ENCODE peak calls at places on chromosomes 4 and X, in eight cellular contexts. D is mammary epithelial cell, H is heart left ventricle, Y is heart right ventricle, R is RWPE1, E is GM23338, K is WTC11, V is mucosa of descending colon. Z is an unnamed sample.

GRCh38 chrX:53794181-53794580 is 107.7 kb upstream of the HUWE1 start:
- DNase-seq in D (no peak), H (no peak), Y (no peak), R (no peak), E (no peak), K (no peak), V (no peak), Z (no peak)

GRCh38 chr4:167550021-167550420 is 315.7 kb upstream of the SPOCK3 start:
- DNase-seq in D (no peak), H (no peak), Y (no peak), R (no peak), E (no peak), K (no peak), V (no peak), Z (no peak)

GRCh38 chr4:71188197-71188625 is 150.6 kb upstream of the SLC4A4 start:
- DNase-seq in D (no peak), H (no peak), Y (no peak), R (no peak), E (peak), K (no peak), V (no peak), Z (no peak)

GRCh38 chr4:121656269-121656641 is 40.5 kb downstream of the ANXA5 start:
- DNase-seq in D (peak), H (peak), Y (no peak), R (peak), E (peak), K (peak), V (no peak), Z (no peak)

GRCh38 chr4:90486346-90486745 is 359.2 kb downstream of the CCSER1 start:
- DNase-seq in D (peak), H (no peak), Y (no peak), R (no peak), E (no peak), K (no peak), V (no peak), Z (no peak)

GRCh38 chrX:3268804-3269203 is 77.6 kb downstream of the MXRA5 start:
- DNase-seq in D (peak), H (no peak), Y (no peak), R (peak), E (no peak), K (no peak), V (no peak), Z (no peak)

GRCh38 chr4:66404149-66404548 is 733.9 kb upstream of the EPHA5 start:
- DNase-seq in D (no peak), H (no peak), Y (no peak), R (no peak), E (no peak), K (no peak), V (no peak), Z (no peak)

GRCh38 chrX:15512401-15512965 is 11.9 kb downstream of the BMX start:
- DNase-seq in D (peak), H (no peak), Y (no peak), R (no peak), E (no peak), K (no peak), V (no peak), Z (no peak)

GRCh38 chrX:1249101-1249887 is 19.3 kb upstream of the CSF2RA start:
- DNase-seq in D (no peak), H (peak), Y (peak), R (no peak), E (peak), K (peak), V (peak), Z (peak)

GRCh38 chr4:177987896-177988295 is 545.7 kb upstream of the AGA start:
- DNase-seq in D (no peak), H (no peak), Y (no peak), R (no peak), E (peak), K (no peak), V (no peak), Z (no peak)

GRCh38 chr4:89929425-89930272 is 35.0 kb downstream of the MMRN1 start:
- DNase-seq in D (no peak), H (no peak), Y (no peak), R (no peak), E (no peak), K (no peak), V (no peak), Z (no peak)

GRCh38 chrX:37679888-37680287 is 5.7 kb upstream of the XK start:
- DNase-seq in D (no peak), H (no peak), Y (no peak), R (no peak), E (no peak), K (no peak), V (no peak), Z (no peak)

GRCh38 chr4:133149932-133150642 is 993 bp downstream of the PCDH10 start:
- DNase-seq in D (no peak), H (no peak), Y (no peak), R (no peak), E (peak), K (no peak), V (no peak), Z (peak)

GRCh38 chrX:150767475-150768131 is 74.4 kb downstream of the MTMR1 start:
- DNase-seq in D (peak), H (no peak), Y (no peak), R (peak), E (no peak), K (no peak), V (no peak), Z (no peak)

GRCh38 chr4:14025891-14026290 is 398.4 kb upstream of the BOD1L1 start:
- DNase-seq in D (no peak), H (no peak), Y (no peak), R (no peak), E (no peak), K (no peak), V (no peak), Z (no peak)

GRCh38 chr4:113683143-113683542 is 78.4 kb downstream of the CAMK2D start:
- DNase-seq in D (peak), H (no peak), Y (no peak), R (no peak), E (no peak), K (no peak), V (peak), Z (no peak)

GRCh38 chrX:10017866-10018265 is 50.7 kb downstream of the CLDN34 start:
- DNase-seq in D (peak), H (no peak), Y (no peak), R (peak), E (peak), K (no peak), V (no peak), Z (no peak)

DNA sequence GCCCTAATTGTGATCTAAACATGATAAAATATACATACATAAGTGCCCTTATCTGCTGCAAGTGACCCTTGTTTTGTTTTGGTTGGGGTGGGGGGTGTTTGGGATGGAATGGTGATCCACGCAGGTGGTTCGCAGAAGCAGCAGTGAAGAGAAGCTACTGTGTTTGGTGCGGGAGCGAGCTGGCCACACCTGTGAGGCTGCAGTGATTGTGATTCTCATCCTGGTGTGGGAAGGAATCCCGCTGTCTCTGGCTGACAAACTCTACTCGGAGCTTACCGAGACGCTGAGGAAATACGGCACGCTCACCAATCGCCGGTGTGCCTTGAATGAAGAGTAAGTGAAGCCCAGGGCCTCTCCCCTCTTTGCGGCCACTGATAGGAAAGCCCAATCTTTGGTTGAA is 96.8 kb downstream of the TET2 start:
- DNase-seq in D (no peak), H (no peak), Y (no peak), R (no peak), E (peak), K (no peak), V (no peak), Z (no peak)
- TF ChIP-seq CTCF in D (no peak), H (no peak), Y (no peak), R (no peak), E (no peak), K (no peak), V (no peak), Z (no peak)

DNA sequence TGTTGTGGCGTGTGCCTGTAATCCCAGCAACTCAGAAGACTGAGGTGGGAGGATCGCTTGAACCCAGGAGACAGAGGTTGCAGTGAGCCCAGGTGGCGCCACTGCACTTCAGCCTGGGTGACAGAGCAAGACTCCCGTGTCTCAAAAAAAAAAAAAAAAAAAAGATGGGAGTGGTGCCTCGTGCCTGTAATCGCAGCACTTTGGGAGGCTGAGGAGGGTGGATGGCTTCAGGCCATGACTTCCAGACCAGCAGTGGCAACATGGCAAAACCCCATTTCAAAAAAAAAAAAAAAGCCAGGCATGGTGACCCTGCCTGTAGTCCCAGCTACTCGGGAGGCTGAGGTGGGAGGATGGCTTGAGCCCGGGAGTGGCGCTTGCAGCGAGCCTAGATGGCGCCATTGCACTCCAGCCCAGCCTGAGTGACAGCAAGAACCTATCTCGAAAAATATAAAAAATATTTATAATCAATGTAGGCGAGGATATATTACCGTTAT is 27.0 kb downstream of the EIF2S3 start:
- DNase-seq in D (peak), H (peak), Y (peak), R (no peak), E (peak), K (peak), V (peak), Z (no peak)
- TF ChIP-seq CTCF in D (peak), H (no peak), Y (peak), R (peak), E (peak), K (no peak), V (peak), Z (peak)

GRCh38 chrX:118824173-118824782 is 654 bp downstream of the ZCCHC12 start:
- DNase-seq in D (no peak), H (no peak), Y (no peak), R (no peak), E (peak), K (peak), V (no peak), Z (no peak)
- TF ChIP-seq CTCF in D (no peak), H (no peak), Y (no peak), R (no peak), E (no peak), K (no peak), V (no peak), Z (no peak)

GRCh38 chr4:170226288-170226687 is 136.5 kb upstream of the AADAT start:
- DNase-seq in D (no peak), H (no peak), Y (no peak), R (no peak), E (peak), K (no peak), V (no peak), Z (no peak)

GRCh38 chr4:170229021-170229420 is 139.3 kb upstream of the AADAT start:
- DNase-seq in D (peak), H (no peak), Y (no peak), R (no peak), E (peak), K (no peak), V (no peak), Z (no peak)

GRCh38 chr4:170231377-170231776 is 141.6 kb upstream of the AADAT start:
- DNase-seq in D (no peak), H (no peak), Y (no peak), R (no peak), E (no peak), K (no peak), V (no peak), Z (no peak)

GRCh38 chr4:170230242-170230641 is 140.5 kb upstream of the AADAT start:
- DNase-seq in D (no peak), H (no peak), Y (no peak), R (no peak), E (no peak), K (no peak), V (no peak), Z (no peak)

DNA sequence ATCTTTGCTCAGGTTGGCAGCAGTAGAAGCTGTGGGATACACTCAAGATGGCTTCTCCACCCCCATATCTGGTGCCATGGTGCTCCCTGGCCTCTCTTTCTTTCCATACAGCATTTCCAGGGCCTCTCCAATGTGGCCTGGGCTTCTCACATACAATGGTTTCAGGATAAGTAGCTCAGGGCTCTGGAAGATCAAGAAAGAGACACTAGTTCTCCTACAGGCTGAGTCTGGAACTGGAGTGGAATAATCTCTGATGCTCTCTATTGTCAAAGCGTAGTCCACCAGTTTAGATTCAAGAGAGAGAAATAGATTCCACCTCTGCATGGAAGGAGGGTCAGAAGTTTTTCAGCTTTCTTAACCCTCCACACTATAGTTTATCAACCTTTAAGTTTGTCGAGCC is 138.2 kb upstream of the AADAT start:
- DNase-seq in D (peak), H (no peak), Y (no peak), R (no peak), E (peak), K (no peak), V (no peak), Z (no peak)
- TF ChIP-seq CTCF in D (peak), H (no peak), Y (no peak), R (no peak), E (no peak), K (no peak), V (no peak), Z (peak)

GRCh38 chr4:105196523-105197145 is 50.0 kb downstream of the TET2 start:
- DNase-seq in D (no peak), H (no peak), Y (no peak), R (no peak), E (peak), K (no peak), V (no peak), Z (no peak)
- TF ChIP-seq CTCF in D (peak), H (no peak), Y (peak), R (no peak), E (peak), K (no peak), V (no peak), Z (peak)

DNA sequence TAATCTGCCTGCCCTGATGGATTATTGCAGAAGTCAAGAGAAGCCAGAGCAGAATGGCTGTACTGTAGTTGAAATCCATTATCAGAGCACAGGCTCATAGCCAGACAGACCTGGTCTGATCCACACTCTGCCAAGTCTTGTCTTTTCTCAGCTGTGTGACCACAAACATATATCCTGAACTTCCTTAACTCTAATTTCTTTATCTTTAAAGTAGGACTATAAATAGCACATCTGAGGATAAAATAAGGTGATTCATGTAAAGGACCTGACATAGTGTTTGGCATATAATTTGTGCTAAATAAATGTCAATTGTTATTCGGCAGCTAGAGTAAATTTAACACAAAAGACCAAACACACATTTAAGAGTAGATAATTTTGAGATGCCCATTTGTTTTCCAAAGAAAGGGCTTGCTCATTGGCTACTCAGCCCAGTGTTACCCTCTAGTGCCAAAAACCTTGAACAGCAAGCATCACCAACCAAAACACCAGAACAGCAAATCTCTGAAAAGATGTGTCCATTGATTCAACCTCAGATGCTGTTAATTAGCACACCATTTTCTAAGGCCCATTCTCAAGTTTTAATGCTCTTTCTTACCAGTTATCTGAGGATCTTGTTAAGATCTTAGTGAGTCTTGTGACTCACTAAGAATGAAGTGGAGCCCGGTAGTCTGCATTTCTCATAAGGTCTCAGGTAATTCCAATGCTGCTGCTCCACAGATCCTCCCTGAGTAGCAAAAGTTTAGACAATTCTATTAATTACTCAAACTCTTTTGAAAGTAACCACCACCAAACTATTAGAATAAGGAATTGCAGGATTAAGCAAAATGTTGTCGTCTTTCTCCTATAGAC is 108.8 kb downstream of the HHIP start:
- DNase-seq in D (peak), H (no peak), Y (no peak), R (no peak), E (peak), K (peak), V (no peak), Z (no peak)
- TF ChIP-seq CTCF in D (peak), H (no peak), Y (peak), R (no peak), E (peak), K (no peak), V (no peak), Z (peak)

DNA sequence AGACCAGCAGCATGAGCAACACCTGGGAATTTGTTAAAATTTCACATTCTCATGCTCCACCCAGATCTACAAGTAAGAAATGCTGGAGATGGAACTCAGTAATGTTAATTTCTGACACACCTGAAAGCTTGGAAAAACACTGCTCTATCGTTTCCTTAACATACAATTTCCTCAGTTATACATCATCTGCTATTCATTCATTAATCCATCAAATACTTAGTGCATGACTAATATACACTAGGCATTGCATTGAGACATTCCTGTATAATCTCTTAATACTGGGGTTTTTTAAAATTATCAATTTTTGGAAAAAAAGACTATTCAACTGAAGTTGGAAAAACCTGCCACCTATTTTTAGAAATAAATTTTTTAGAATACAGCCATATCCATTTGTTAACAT is 106.1 kb downstream of the CHM start:
- DNase-seq in D (no peak), H (no peak), Y (no peak), R (peak), E (no peak), K (no peak), V (no peak), Z (no peak)
- TF ChIP-seq CTCF in D (no peak), H (no peak), Y (no peak), R (no peak), E (no peak), K (no peak), V (no peak), Z (no peak)

Z was measured in type B pancreatic cell.